ENCODE peak calls at places on chromosomes 2 and 18, in five cellular contexts. One of them, this sample, is unnamed.

GRCh38 chr2:215917953-215918620 is 95.3 kb downstream of the MREG start:
- DNase-seq in body of pancreas: no peak
- DNase-seq in HCT116: no peak
- DNase-seq in spleen: no peak
- DNase-seq in brain microvascular endothelial cell: no peak
- DNase-seq in this sample: peak

GRCh38 chr2:177031435-177032222 is 181.0 kb upstream of the HNRNPA3 start:
- DNase-seq in brain microvascular endothelial cell: no peak
- DNase-seq in body of pancreas: no peak
- DNase-seq in spleen: no peak
- DNase-seq in HCT116: no peak
- DNase-seq in this sample: no peak

GRCh38 chr18:60259052-60259681 is 113.4 kb downstream of the MC4R start:
- DNase-seq in spleen: no peak
- DNase-seq in HCT116: no peak
- DNase-seq in brain microvascular endothelial cell: peak
- DNase-seq in body of pancreas: no peak
- DNase-seq in this sample: no peak

GRCh38 chr2:201674794-201675193 is 23.6 kb downstream of the MPP4 start:
- DNase-seq in spleen: no peak
- DNase-seq in HCT116: no peak
- DNase-seq in body of pancreas: no peak
- DNase-seq in brain microvascular endothelial cell: no peak
- DNase-seq in this sample: no peak

GRCh38 chr2:207107551-207107950 is 58.2 kb downstream of the KLF7 start:
- DNase-seq in brain microvascular endothelial cell: no peak
- DNase-seq in body of pancreas: no peak
- DNase-seq in spleen: peak
- DNase-seq in HCT116: no peak
- DNase-seq in this sample: no peak

GRCh38 chr2:64632855-64633819 is 20.6 kb downstream of the SERTAD2 start:
- DNase-seq in HCT116: no peak
- DNase-seq in body of pancreas: no peak
- DNase-seq in brain microvascular endothelial cell: no peak
- DNase-seq in spleen: no peak
- DNase-seq in this sample: no peak

GRCh38 chr2:8026381-8026780 is 655.5 kb upstream of the ID2 start:
- DNase-seq in body of pancreas: no peak
- DNase-seq in spleen: no peak
- DNase-seq in brain microvascular endothelial cell: no peak
- DNase-seq in HCT116: no peak
- DNase-seq in this sample: no peak

GRCh38 chr18:23053756-23054457 is 81.4 kb upstream of the CABLES1 start:
- DNase-seq in body of pancreas: no peak
- DNase-seq in spleen: no peak
- DNase-seq in brain microvascular endothelial cell: peak
- DNase-seq in HCT116: no peak
- DNase-seq in this sample: peak

GRCh38 chr2:30266051-30266621 is 34.8 kb downstream of the LBH start:
- DNase-seq in body of pancreas: no peak
- DNase-seq in brain microvascular endothelial cell: peak
- DNase-seq in spleen: peak
- DNase-seq in HCT116: no peak
- DNase-seq in this sample: no peak

GRCh38 chr2:134260726-134261125 is 6.9 kb downstream of the MGAT5 start:
- DNase-seq in spleen: no peak
- DNase-seq in HCT116: no peak
- DNase-seq in body of pancreas: no peak
- DNase-seq in brain microvascular endothelial cell: peak
- DNase-seq in this sample: peak

GRCh38 chr2:179769323-179769722 is 92.1 kb downstream of the ZNF385B start:
- DNase-seq in body of pancreas: no peak
- DNase-seq in spleen: no peak
- DNase-seq in HCT116: no peak
- DNase-seq in brain microvascular endothelial cell: no peak
- DNase-seq in this sample: no peak

GRCh38 chr18:9876867-9877654 is 8.7 kb upstream of the TXNDC2 start:
- DNase-seq in brain microvascular endothelial cell: peak
- DNase-seq in spleen: no peak
- DNase-seq in HCT116: peak
- DNase-seq in body of pancreas: peak
- DNase-seq in this sample: peak

GRCh38 chr2:240604939-240605716 is 18.6 kb downstream of the CAPN10 start:
- DNase-seq in spleen: peak
- DNase-seq in brain microvascular endothelial cell: no peak
- DNase-seq in HCT116: no peak
- DNase-seq in body of pancreas: no peak
- DNase-seq in this sample: no peak

GRCh38 chr2:41922177-41922576 is 125.6 kb upstream of the PKDCC start:
- DNase-seq in body of pancreas: no peak
- DNase-seq in HCT116: no peak
- DNase-seq in brain microvascular endothelial cell: no peak
- DNase-seq in spleen: no peak
- DNase-seq in this sample: peak

GRCh38 chr2:146997945-146998344 is 846.9 kb upstream of the ACVR2A start:
- DNase-seq in brain microvascular endothelial cell: no peak
- DNase-seq in HCT116: no peak
- DNase-seq in spleen: no peak
- DNase-seq in body of pancreas: no peak
- DNase-seq in this sample: no peak

GRCh38 chr18:48042431-48042830 is 112.0 kb upstream of the SMAD2 start:
- DNase-seq in spleen: peak
- DNase-seq in brain microvascular endothelial cell: no peak
- DNase-seq in body of pancreas: no peak
- DNase-seq in HCT116: no peak
- DNase-seq in this sample: no peak

GRCh38 chr2:20589975-20590703 is 60.8 kb downstream of the HS1BP3 start:
- DNase-seq in body of pancreas: no peak
- DNase-seq in HCT116: no peak
- DNase-seq in spleen: peak
- DNase-seq in brain microvascular endothelial cell: no peak
- DNase-seq in this sample: peak

GRCh38 chr18:245282-245847 is 22.5 kb downstream of the THOC1 start:
- DNase-seq in brain microvascular endothelial cell: no peak
- DNase-seq in HCT116: no peak
- DNase-seq in body of pancreas: no peak
- DNase-seq in spleen: no peak
- DNase-seq in this sample: no peak

GRCh38 chr2:240637116-240637900 is 12.0 kb downstream of the GPR35 start:
- DNase-seq in brain microvascular endothelial cell: no peak
- DNase-seq in body of pancreas: no peak
- DNase-seq in HCT116: no peak
- DNase-seq in spleen: peak
- DNase-seq in this sample: no peak

GRCh38 chr2:238581126-238581525 is 154.4 kb downstream of the ASB1 start:
- DNase-seq in HCT116: no peak
- DNase-seq in brain microvascular endothelial cell: no peak
- DNase-seq in body of pancreas: no peak
- DNase-seq in spleen: no peak
- DNase-seq in this sample: no peak

GRCh38 chr2:109347626-109348025 is 218.6 kb downstream of the SH3RF3 start:
- DNase-seq in brain microvascular endothelial cell: no peak
- DNase-seq in body of pancreas: no peak
- DNase-seq in HCT116: no peak
- DNase-seq in spleen: no peak
- DNase-seq in this sample: no peak

GRCh38 chr2:44102790-44103642 is 65.7 kb upstream of the PPM1B start:
- DNase-seq in HCT116: no peak
- DNase-seq in spleen: no peak
- DNase-seq in brain microvascular endothelial cell: no peak
- DNase-seq in body of pancreas: no peak
- DNase-seq in this sample: no peak

GRCh38 chr2:155424518-155424917 is 726.0 kb downstream of the KCNJ3 start:
- DNase-seq in brain microvascular endothelial cell: no peak
- DNase-seq in body of pancreas: no peak
- DNase-seq in HCT116: no peak
- DNase-seq in spleen: no peak
- DNase-seq in this sample: no peak

GRCh38 chr2:136065384-136065783 is 52.6 kb downstream of the CXCR4 start:
- DNase-seq in HCT116: no peak
- DNase-seq in brain microvascular endothelial cell: no peak
- DNase-seq in spleen: no peak
- DNase-seq in body of pancreas: no peak
- DNase-seq in this sample: no peak

GRCh38 chr18:33184178-33184577 is 256.3 kb downstream of the CCDC178 start:
- DNase-seq in brain microvascular endothelial cell: no peak
- DNase-seq in body of pancreas: no peak
- DNase-seq in spleen: no peak
- DNase-seq in HCT116: no peak
- DNase-seq in this sample: no peak

GRCh38 chr18:52288403-52289004 is 51.5 kb upstream of the DCC start:
- DNase-seq in HCT116: no peak
- DNase-seq in body of pancreas: peak
- DNase-seq in brain microvascular endothelial cell: no peak
- DNase-seq in spleen: no peak
- DNase-seq in this sample: no peak

GRCh38 chr2:67485431-67485830 is 88.3 kb downstream of the ETAA1 start:
- DNase-seq in spleen: no peak
- DNase-seq in body of pancreas: no peak
- DNase-seq in brain microvascular endothelial cell: peak
- DNase-seq in HCT116: no peak
- DNase-seq in this sample: peak

GRCh38 chr2:8289111-8289510 is 392.7 kb upstream of the ID2 start:
- DNase-seq in brain microvascular endothelial cell: no peak
- DNase-seq in body of pancreas: no peak
- DNase-seq in spleen: no peak
- DNase-seq in HCT116: no peak
- DNase-seq in this sample: no peak

GRCh38 chr18:48802543-48803428 is 148.0 kb downstream of the SMAD7 start:
- DNase-seq in HCT116: no peak
- DNase-seq in spleen: peak
- DNase-seq in body of pancreas: peak
- DNase-seq in brain microvascular endothelial cell: no peak
- DNase-seq in this sample: no peak

GRCh38 chr18:3281456-3282400 is 19.8 kb downstream of the MYL12B start:
- DNase-seq in brain microvascular endothelial cell: no peak
- DNase-seq in HCT116: peak
- DNase-seq in body of pancreas: no peak
- DNase-seq in spleen: no peak
- DNase-seq in this sample: peak

GRCh38 chr2:27566628-27567027 is 16.2 kb upstream of the ZNF512 start:
- DNase-seq in body of pancreas: no peak
- DNase-seq in brain microvascular endothelial cell: peak
- DNase-seq in HCT116: no peak
- DNase-seq in spleen: no peak
- DNase-seq in this sample: peak

GRCh38 chr2:45483997-45484396 is 127.1 kb downstream of the SRBD1 start:
- DNase-seq in body of pancreas: no peak
- DNase-seq in HCT116: peak
- DNase-seq in spleen: no peak
- DNase-seq in brain microvascular endothelial cell: no peak
- DNase-seq in this sample: peak

GRCh38 chr2:191318037-191318728 is 73.0 kb downstream of the MYO1B start:
- DNase-seq in HCT116: no peak
- DNase-seq in body of pancreas: no peak
- DNase-seq in brain microvascular endothelial cell: peak
- DNase-seq in spleen: no peak
- DNase-seq in this sample: peak

GRCh38 chr2:136054856-136055255 is 63.1 kb downstream of the CXCR4 start:
- DNase-seq in HCT116: no peak
- DNase-seq in body of pancreas: no peak
- DNase-seq in brain microvascular endothelial cell: no peak
- DNase-seq in spleen: no peak
- DNase-seq in this sample: no peak

DNA sequence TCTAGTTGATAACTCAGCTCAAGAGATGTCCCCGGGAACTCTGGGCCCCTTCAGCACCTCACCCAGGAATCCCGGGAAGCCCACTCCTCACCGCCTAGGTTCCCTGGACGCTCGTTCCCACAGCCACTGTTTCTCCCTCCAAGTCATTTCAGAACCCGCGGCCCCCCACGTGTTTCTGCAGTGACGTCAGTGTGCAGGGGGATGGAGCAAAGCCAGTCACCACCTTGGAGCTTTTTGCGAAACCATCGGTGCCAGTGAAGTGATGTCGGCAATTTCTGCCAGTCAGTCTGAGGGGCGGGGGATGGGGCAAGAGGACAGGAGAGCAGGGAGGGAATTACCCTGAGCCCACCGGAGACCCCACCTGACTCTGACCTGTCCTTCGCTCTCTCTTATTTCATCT is 119.2 kb downstream of the SNTG2 start:
- DNase-seq in body of pancreas: no peak
- DNase-seq in HCT116: no peak
- DNase-seq in brain microvascular endothelial cell: no peak
- DNase-seq in spleen: no peak
- DNase-seq in this sample: no peak
- TF ChIP-seq CTCF in body of pancreas: no peak
- TF ChIP-seq CTCF in HCT116: no peak
- TF ChIP-seq CTCF in brain microvascular endothelial cell: no peak
- TF ChIP-seq CTCF in spleen: no peak
- TF ChIP-seq CTCF in this sample: no peak

GRCh38 chr2:183759033-183759432 is 634.8 kb downstream of the NUP35 start:
- DNase-seq in body of pancreas: no peak
- DNase-seq in brain microvascular endothelial cell: no peak
- DNase-seq in HCT116: no peak
- DNase-seq in spleen: no peak
- DNase-seq in this sample: no peak
- TF ChIP-seq CTCF in body of pancreas: no peak
- TF ChIP-seq CTCF in brain microvascular endothelial cell: no peak
- TF ChIP-seq CTCF in HCT116: no peak
- TF ChIP-seq CTCF in spleen: no peak
- TF ChIP-seq CTCF in this sample: no peak

DNA sequence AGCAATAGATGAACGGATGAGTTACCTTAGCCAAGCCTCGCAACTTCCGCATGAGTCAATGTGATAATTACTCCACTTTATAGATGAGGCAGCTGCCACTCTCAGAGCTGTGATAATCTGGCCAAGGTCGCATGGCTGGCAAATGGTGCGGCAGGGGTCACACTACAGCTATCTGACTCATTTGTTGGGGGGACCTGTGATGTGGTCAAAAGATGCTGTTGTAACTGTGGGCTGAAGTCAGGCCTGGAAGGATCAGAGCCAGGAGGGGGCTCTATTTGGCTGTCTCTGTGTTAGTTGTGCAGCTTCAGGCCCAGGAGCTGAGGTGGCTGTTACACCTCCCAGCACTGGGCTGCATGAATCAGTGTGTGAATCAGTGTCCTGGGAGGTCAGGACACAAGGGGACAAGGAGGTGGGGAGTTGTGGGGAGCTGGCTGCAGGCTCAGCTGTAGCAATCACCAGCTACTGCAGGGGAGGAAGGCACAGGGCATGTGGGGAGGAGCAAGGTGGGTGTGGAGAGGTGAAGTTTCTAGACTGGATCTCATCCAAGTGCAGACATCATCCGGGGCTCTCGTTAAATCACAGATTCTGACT is 33.1 kb downstream of the NGEF start:
- DNase-seq in spleen: peak
- DNase-seq in body of pancreas: no peak
- DNase-seq in HCT116: peak
- DNase-seq in brain microvascular endothelial cell: peak
- DNase-seq in this sample: peak
- TF ChIP-seq CTCF in spleen: no peak
- TF ChIP-seq CTCF in body of pancreas: no peak
- TF ChIP-seq CTCF in HCT116: no peak
- TF ChIP-seq CTCF in brain microvascular endothelial cell: peak
- TF ChIP-seq CTCF in this sample: peak

GRCh38 chr2:74267068-74267467 is 68.7 kb downstream of the MTHFD2 start:
- DNase-seq in brain microvascular endothelial cell: no peak
- DNase-seq in HCT116: peak
- DNase-seq in spleen: no peak
- DNase-seq in body of pancreas: no peak
- DNase-seq in this sample: no peak
- TF ChIP-seq CTCF in brain microvascular endothelial cell: no peak
- TF ChIP-seq CTCF in HCT116: peak
- TF ChIP-seq CTCF in spleen: peak
- TF ChIP-seq CTCF in body of pancreas: peak
- TF ChIP-seq CTCF in this sample: no peak

This sample was measured in HFFc6.